ENCODE peak calls at places on chromosome 10, in eight cellular contexts. V is left ventricle myocardium inferior, F is lung, Z is colonic mucosa, I is tibial artery, S is fibroblast of villous mesenchyme, K is pancreas, A is prostate gland. T is an unnamed sample.

GRCh38 chr10:97479939-97480338 is 18.3 kb downstream of the MMS19 start:
- DNase-seq in F (no peak), S (no peak), I (no peak), A (no peak), V (no peak), Z (no peak), K (no peak), T (no peak)

GRCh38 chr10:114022292-114022691 is 21.4 kb upstream of the ADRB1 start:
- DNase-seq in F (no peak), I (no peak), K (no peak), V (peak), S (peak), A (no peak), Z (no peak), T (no peak)

GRCh38 chr10:119826777-119827176 is 45.9 kb downstream of the MCMBP start:
- DNase-seq in S (no peak), V (no peak), A (no peak), F (no peak), K (no peak), Z (no peak), I (no peak), T (no peak)

GRCh38 chr10:97810476-97810875 is 38.7 kb upstream of the SFRP5 start:
- DNase-seq in S (no peak), A (no peak), V (no peak), K (no peak), Z (no peak), I (no peak), F (no peak), T (no peak)

GRCh38 chr10:21171936-21172773 is 275.0 kb upstream of the NEBL start:
- DNase-seq in F (no peak), K (peak), I (no peak), Z (peak), V (no peak), S (no peak), A (no peak), T (no peak)

GRCh38 chr10:70145666-70146488 is 623 bp downstream of the TYSND1 start:
- DNase-seq in S (peak), V (peak), Z (peak), K (peak), A (peak), I (peak), F (peak), T (peak)

GRCh38 chr10:110502851-110503301 is 5.2 kb downstream of the DUSP5 start:
- DNase-seq in V (peak), Z (peak), I (peak), F (peak), A (peak), K (peak), S (peak), T (no peak)

GRCh38 chr10:29105516-29106215 is 183.2 kb upstream of the LYZL1 start:
- DNase-seq in Z (no peak), K (no peak), I (no peak), S (peak), A (no peak), F (no peak), V (no peak), T (no peak)

GRCh38 chr10:44935201-44935960 is 24.2 kb upstream of the RASSF4 start:
- DNase-seq in Z (no peak), I (peak), S (peak), F (no peak), A (no peak), V (peak), K (peak), T (no peak)

GRCh38 chr10:13299437-13300287 is at the start of gene PHYH:
- DNase-seq in I (peak), S (peak), Z (peak), V (peak), A (peak), K (peak), F (peak), T (peak)

GRCh38 chr10:103605359-103606156 is 112.1 kb downstream of the NEURL1 start:
- DNase-seq in S (peak), K (no peak), I (peak), V (no peak), Z (peak), F (peak), A (peak), T (no peak)

GRCh38 chr10:3139135-3139910 is 33.3 kb downstream of the PITRM1 start:
- DNase-seq in F (no peak), S (no peak), K (no peak), I (peak), A (no peak), V (no peak), Z (no peak), T (no peak)

GRCh38 chr10:48470115-48470892 is 134.6 kb downstream of the ARHGAP22 start:
- DNase-seq in Z (peak), K (no peak), S (peak), V (no peak), A (no peak), I (peak), F (no peak), T (no peak)

GRCh38 chr10:50937230-50937907 is 51.9 kb upstream of the A1CF start:
- DNase-seq in F (no peak), A (no peak), Z (peak), I (no peak), V (no peak), S (peak), K (no peak), T (no peak)

GRCh38 chr10:6221971-6222751 is 19.4 kb downstream of the PFKFB3 start:
- DNase-seq in I (no peak), A (no peak), S (no peak), F (no peak), Z (no peak), K (no peak), V (no peak), T (no peak)

GRCh38 chr10:43134126-43134905 is 3.9 kb upstream of the CSGALNACT2 start:
- DNase-seq in I (no peak), A (no peak), V (no peak), K (no peak), Z (no peak), F (no peak), S (peak), T (no peak)

GRCh38 chr10:123704812-123705211 is 38.7 kb downstream of the GPR26 start:
- DNase-seq in V (no peak), K (no peak), F (no peak), Z (no peak), A (no peak), I (peak), S (no peak), T (no peak)

GRCh38 chr10:78977761-78978305 is 90.9 kb upstream of the ZMIZ1 start:
- DNase-seq in S (peak), K (peak), V (no peak), A (no peak), I (peak), Z (no peak), F (peak), T (no peak)

GRCh38 chr10:71812016-71812912 is 38.8 kb downstream of the PSAP start:
- DNase-seq in I (peak), K (peak), F (peak), A (peak), S (peak), Z (peak), V (peak), T (peak)

GRCh38 chr10:97778452-97779302 is 6.9 kb upstream of the SFRP5 start:
- DNase-seq in Z (no peak), S (no peak), A (no peak), I (no peak), K (peak), V (no peak), F (no peak), T (no peak)

GRCh38 chr10:76393875-76394706 is 962.7 kb downstream of the LRMDA start:
- DNase-seq in S (no peak), V (no peak), A (peak), F (no peak), Z (no peak), K (no peak), I (no peak), T (no peak)

GRCh38 chr10:48594799-48595198 is 10.1 kb downstream of the ARHGAP22 start:
- DNase-seq in S (no peak), A (no peak), V (no peak), K (no peak), F (no peak), Z (no peak), I (no peak), T (no peak)

GRCh38 chr10:7318836-7319235 is 92.0 kb downstream of the SFMBT2 start:
- DNase-seq in V (no peak), K (no peak), I (no peak), A (no peak), S (no peak), Z (no peak), F (no peak), T (no peak)

GRCh38 chr10:1633783-1634182 is 103.5 kb downstream of the ADARB2 start:
- DNase-seq in S (no peak), K (no peak), F (no peak), A (no peak), I (no peak), V (no peak), Z (no peak), T (no peak)

GRCh38 chr10:128422221-128422620 is 296.0 kb upstream of the MKI67 start:
- DNase-seq in I (no peak), Z (no peak), F (peak), V (no peak), K (no peak), S (no peak), A (peak), T (no peak)

GRCh38 chr10:28137907-28138880 is 139.3 kb upstream of the ODAD2 start:
- DNase-seq in I (no peak), Z (no peak), S (peak), F (no peak), K (no peak), A (no peak), V (no peak), T (no peak)

GRCh38 chr10:72096115-72097000 is 8.0 kb upstream of the SPOCK2 start:
- DNase-seq in V (no peak), S (peak), A (no peak), I (no peak), Z (no peak), K (no peak), F (no peak), T (no peak)

GRCh38 chr10:94299417-94299816 is 63.3 kb downstream of the NOC3L start:
- DNase-seq in F (no peak), I (no peak), V (no peak), A (no peak), S (peak), K (no peak), Z (no peak), T (no peak)

GRCh38 chr10:99339077-99339476 is 9.9 kb downstream of the CNNM1 start:
- DNase-seq in V (no peak), I (no peak), K (no peak), F (no peak), A (peak), Z (no peak), S (no peak), T (no peak)

GRCh38 chr10:99711129-99711719 is 20.7 kb downstream of the COX15 start:
- DNase-seq in K (peak), S (peak), I (no peak), A (peak), V (no peak), Z (peak), F (no peak), T (no peak)

GRCh38 chr10:28984431-28984830 is 304.4 kb upstream of the LYZL1 start:
- DNase-seq in S (peak), K (peak), V (peak), A (peak), F (peak), Z (peak), I (peak), T (no peak)

GRCh38 chr10:44382981-44383748 is 1.7 kb downstream of the CXCL12 start:
- DNase-seq in V (no peak), K (no peak), F (no peak), A (no peak), Z (peak), S (no peak), I (peak), T (no peak)

GRCh38 chr10:51301644-51302043 is 227.4 kb downstream of the PRKG1 start:
- DNase-seq in I (no peak), Z (no peak), A (no peak), V (peak), K (no peak), F (no peak), S (no peak), T (no peak)

GRCh38 chr10:15208221-15208620 is 39.7 kb upstream of the NMT2 start:
- DNase-seq in A (no peak), S (no peak), V (no peak), K (no peak), F (no peak), Z (no peak), I (no peak), T (no peak)

GRCh38 chr10:104300002-104300735 is 31.2 kb downstream of the GSTO2 start:
- DNase-seq in F (no peak), V (no peak), Z (no peak), S (peak), A (no peak), I (peak), K (no peak), T (no peak)

GRCh38 chr10:36224431-36224985 is 582.4 kb upstream of the FZD8 start:
- DNase-seq in S (peak), F (no peak), V (no peak), Z (no peak), I (no peak), A (no peak), K (no peak), T (no peak)

DNA sequence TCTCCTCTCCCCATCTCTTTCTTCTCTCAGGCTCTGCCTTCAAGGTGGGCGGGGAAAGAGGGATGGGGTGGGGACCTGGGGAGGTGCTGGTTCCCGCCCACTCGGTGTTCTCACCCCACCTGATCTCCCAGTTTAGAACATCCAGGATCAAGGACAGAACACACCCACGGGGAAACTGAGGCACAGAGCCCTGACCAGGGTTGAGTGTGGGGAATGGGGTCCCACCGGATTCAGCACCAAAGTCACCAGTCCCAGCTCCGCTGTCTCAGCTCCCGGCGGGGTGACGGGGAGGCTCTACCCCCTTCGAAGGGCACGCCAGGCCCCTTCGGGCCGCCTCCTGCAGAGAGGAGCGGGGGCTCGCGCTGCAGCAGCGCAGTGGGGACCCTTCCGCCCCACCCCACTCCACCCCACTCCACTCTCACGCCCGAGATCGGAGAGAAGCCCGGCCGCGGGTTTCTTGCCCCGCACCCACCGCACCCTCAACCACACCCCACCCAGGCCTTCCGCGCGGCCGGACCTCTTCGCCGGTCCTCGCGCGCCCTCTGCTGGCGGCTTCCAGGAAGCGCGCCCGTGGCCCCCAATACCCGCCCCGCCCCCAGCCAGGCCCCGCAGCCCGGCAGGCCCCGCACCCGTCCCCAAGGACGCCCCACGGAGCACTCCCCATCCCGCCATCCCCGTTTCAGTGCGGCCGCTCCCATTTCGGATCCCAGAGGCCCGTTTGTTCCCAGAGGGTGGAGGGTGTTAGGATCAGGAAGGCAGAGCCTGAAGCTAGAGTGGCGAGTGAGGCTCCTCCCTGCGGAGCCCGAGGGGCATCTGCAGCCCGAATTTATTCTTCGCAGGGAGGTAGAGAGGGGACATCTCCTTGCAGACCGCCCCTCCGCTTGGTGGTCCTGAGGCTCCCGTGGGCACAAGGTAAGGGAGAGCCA is 18.0 kb downstream of the POLL start:
- DNase-seq in Z (peak), A (peak), S (peak), I (peak), V (peak), F (peak), K (peak), T (peak)
- TF ChIP-seq CTCF in Z (peak), A (peak), S (peak), I (peak), V (peak), F (peak), K (peak), T (peak)

DNA sequence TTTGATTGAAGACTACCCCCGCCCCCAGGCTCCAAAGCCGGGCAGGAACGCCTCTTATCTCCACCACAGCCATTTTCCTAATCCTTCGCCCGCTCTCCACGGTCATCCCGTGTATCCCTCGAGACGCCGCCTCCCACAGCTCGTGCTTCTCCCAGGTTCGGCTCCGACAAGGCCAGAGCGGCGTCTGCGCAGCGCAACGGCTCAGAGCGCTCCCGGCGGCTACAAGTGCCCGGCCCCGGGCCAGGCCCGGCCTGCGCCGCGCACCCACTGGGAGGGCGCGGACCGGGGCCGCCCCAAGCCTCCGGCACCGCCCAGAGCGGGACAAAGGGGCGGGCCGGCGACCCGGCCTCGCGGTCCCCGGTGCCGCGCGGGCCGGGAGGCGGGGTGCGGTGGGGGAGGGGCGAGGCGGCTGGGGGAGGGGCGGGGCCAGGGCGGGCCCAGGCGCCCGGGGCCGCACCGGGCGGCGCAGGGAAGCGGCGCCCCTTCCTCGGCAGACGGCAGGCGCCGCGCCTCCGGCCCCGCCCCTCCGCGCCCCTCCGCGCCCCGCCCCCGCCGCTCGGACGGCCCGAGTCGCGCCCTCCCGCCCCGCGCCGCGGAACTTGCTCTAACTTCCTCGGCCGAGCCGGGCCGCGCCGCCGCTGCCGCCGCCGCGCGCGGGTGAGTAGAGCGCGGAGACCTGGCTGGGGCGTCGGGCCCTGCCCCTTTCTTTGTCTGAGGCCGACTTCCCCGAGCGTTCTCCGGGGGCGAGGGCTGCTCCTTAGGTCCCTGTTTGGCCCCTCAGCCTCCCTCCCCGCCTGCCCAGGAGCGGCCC is at the start of gene TSPAN14:
- DNase-seq in A (peak), S (peak), I (peak), V (peak), K (peak), F (peak), Z (peak), T (peak)
- TF ChIP-seq CTCF in A (no peak), S (no peak), I (no peak), V (no peak), K (no peak), F (no peak), Z (no peak), T (no peak)

GRCh38 chr10:34762603-34763299 is 52.3 kb downstream of the PARD3 start:
- DNase-seq in A (no peak), V (no peak), K (no peak), I (no peak), S (no peak), Z (no peak), F (no peak), T (no peak)
- TF ChIP-seq CTCF in A (no peak), V (no peak), K (no peak), I (no peak), S (no peak), Z (no peak), F (no peak), T (no peak)

DNA sequence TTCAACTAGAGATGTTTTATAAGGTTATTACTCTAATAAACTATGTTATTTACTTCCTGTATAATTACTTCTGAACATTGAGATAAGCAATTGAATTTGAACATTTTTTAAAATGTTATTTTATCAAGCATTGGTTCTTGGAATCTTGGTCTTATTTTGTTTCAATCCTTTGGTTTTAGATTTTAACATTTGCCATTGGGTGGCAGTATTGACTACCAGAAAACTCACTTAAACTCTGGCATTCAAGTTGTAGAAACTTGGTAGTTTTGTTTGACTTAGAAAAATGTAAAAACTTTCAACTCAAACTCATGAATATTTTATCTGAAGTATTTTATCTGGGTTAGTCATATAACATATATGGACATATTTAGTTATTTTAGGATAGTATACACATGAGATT is 48.1 kb downstream of the ATRNL1 start:
- DNase-seq in K (no peak), I (no peak), V (no peak), A (no peak), F (no peak), Z (no peak), S (peak), T (no peak)
- TF ChIP-seq CTCF in K (peak), I (no peak), V (peak), A (no peak), F (no peak), Z (no peak), S (peak), T (no peak)

GRCh38 chr10:68897336-68897741 is 3.8 kb upstream of the DDX50 start:
- DNase-seq in I (no peak), S (peak), K (peak), A (peak), F (no peak), Z (peak), V (no peak), T (peak)
- TF ChIP-seq CTCF in I (peak), S (peak), K (peak), A (no peak), F (peak), Z (no peak), V (peak), T (no peak)

GRCh38 chr10:62759599-62760175 is 44.8 kb upstream of the ADO start:
- DNase-seq in Z (no peak), S (no peak), A (no peak), K (peak), I (no peak), V (no peak), F (no peak), T (no peak)
- TF ChIP-seq CTCF in Z (no peak), S (no peak), A (no peak), K (no peak), I (no peak), V (no peak), F (no peak), T (no peak)

GRCh38 chr10:61902448-61903183 is 1.1 kb downstream of the ARID5B start:
- DNase-seq in I (no peak), V (peak), A (peak), K (peak), Z (peak), S (peak), F (peak), T (peak)
- TF ChIP-seq CTCF in I (no peak), V (no peak), A (no peak), K (no peak), Z (no peak), S (no peak), F (no peak), T (no peak)

GRCh38 chr10:132540456-132540855 is 2.9 kb downstream of the INPP5A start:
- DNase-seq in F (no peak), V (peak), I (peak), A (peak), Z (no peak), K (no peak), S (peak), T (no peak)
- TF ChIP-seq CTCF in F (no peak), V (peak), I (no peak), A (no peak), Z (no peak), K (no peak), S (peak), T (no peak)

T was measured in CD8-positive, alpha-beta T cell.